ENCODE peak calls at places on chromosomes 5 and 9, in eight cellular contexts. H is NCI-H2029; D is GM12865; O is GM12892; C is activated CD4-positive, alpha-beta T cell treated with anti-CD3 and anti-CD28 coated beads, Interleukin-2, amount 50 U/mL, for 24 hours; I is anterior cingulate cortex; L is gastrocnemius medialis; B is NCI-H2081. M is an unnamed sample.

GRCh38 chr5:118405650-118406061 is 582.7 kb downstream of the DTWD2 start:
- DNase-seq in O (no peak), B (no peak), L (no peak), C (no peak), D (peak), H (no peak), I (no peak), M (no peak)

GRCh38 chr5:85893996-85894395 is 723.7 kb upstream of the COX7C start:
- DNase-seq in O (no peak), I (no peak), D (no peak), L (no peak), B (no peak), C (no peak), H (no peak), M (no peak)

GRCh38 chr5:16625116-16625515 is 8.3 kb upstream of the RETREG1 start:
- DNase-seq in O (no peak), I (no peak), C (no peak), B (no peak), L (no peak), H (no peak), D (no peak), M (no peak)

GRCh38 chr9:38228331-38229122 is 159.5 kb upstream of the SHB start:
- DNase-seq in D (no peak), I (no peak), O (no peak), L (no peak), H (no peak), C (no peak), B (no peak), M (no peak)

GRCh38 chr9:16450578-16450977 is 419.9 kb downstream of the BNC2 start:
- DNase-seq in B (no peak), I (no peak), H (no peak), D (peak), O (no peak), C (no peak), L (no peak), M (no peak)

GRCh38 chr5:103514381-103514780 is 48.2 kb downstream of the NUDT12 start:
- DNase-seq in I (no peak), B (no peak), H (no peak), L (no peak), D (no peak), C (no peak), O (no peak), M (no peak)

GRCh38 chr5:56951946-56952691 is at the start of gene MIER3:
- DNase-seq in B (peak), I (peak), D (peak), H (peak), O (peak), L (peak), C (peak), M (peak)

GRCh38 chr5:157269165-157269671 is 3.3 kb downstream of the CYFIP2 start:
- DNase-seq in B (no peak), D (peak), L (no peak), O (no peak), I (no peak), C (no peak), H (peak), M (no peak)

GRCh38 chr9:69655065-69655464 is 17.1 kb downstream of the APBA1 start:
- DNase-seq in O (no peak), H (no peak), B (no peak), L (no peak), C (no peak), D (no peak), I (no peak), M (no peak)

GRCh38 chr9:32665101-32665500 is 29.6 kb upstream of the TAF1L start:
- DNase-seq in D (no peak), I (no peak), O (no peak), C (no peak), H (no peak), L (no peak), B (no peak), M (peak)

GRCh38 chr5:143568105-143568504 is 164.6 kb upstream of the NR3C1 start:
- DNase-seq in B (no peak), I (no peak), C (no peak), H (no peak), O (no peak), D (no peak), L (no peak), M (no peak)

GRCh38 chr5:17004441-17005086 is 68.5 kb upstream of the MYO10 start:
- DNase-seq in B (no peak), D (no peak), H (no peak), O (no peak), C (no peak), I (no peak), L (no peak), M (no peak)

GRCh38 chr9:20744046-20744630 is 60.1 kb downstream of the FOCAD start:
- DNase-seq in C (no peak), B (no peak), I (no peak), D (no peak), O (no peak), H (no peak), L (no peak), M (no peak)

GRCh38 chr9:115972362-115972761 is 181.2 kb upstream of the PAPPA start:
- DNase-seq in H (no peak), B (no peak), C (no peak), D (no peak), I (no peak), L (no peak), O (no peak), M (no peak)

GRCh38 chr5:95392593-95393182 is 1.5 kb downstream of the FAM81B start:
- DNase-seq in B (peak), I (no peak), C (no peak), L (no peak), D (no peak), H (peak), O (no peak), M (no peak)

GRCh38 chr9:86943223-86943870 is 4.0 kb downstream of the GAS1 start:
- DNase-seq in D (no peak), I (no peak), B (no peak), L (no peak), O (no peak), H (peak), C (no peak), M (no peak)

M was measured in T1000.